ENCODE peak calls at places on chromosomes 7 and 10, in nine cellular contexts. I is choroid plexus epithelial cell, V is SK-N-SH, Q is keratinocyte, O is HFF-Myc, D is neural crest cell, H is colonic mucosa, F is sigmoid colon, E is GM12878. J is an unnamed sample.

GRCh38 chr10:19416164-19416563 is 367.6 kb downstream of the MALRD1 start:
- DNase-seq in D (no peak), E (no peak), Q (no peak), F (no peak), O (no peak), I (no peak), H (no peak), V (no peak), J (no peak)

GRCh38 chr7:152987673-152988072 is 228.1 kb downstream of the ACTR3B start:
- DNase-seq in E (no peak), Q (no peak), I (no peak), H (no peak), F (no peak), D (no peak), V (no peak), O (no peak), J (peak)

GRCh38 chr7:49822862-49823261 is 49.4 kb downstream of the VWC2 start:
- DNase-seq in O (no peak), I (no peak), D (no peak), V (no peak), H (no peak), Q (no peak), E (no peak), F (no peak), J (no peak)

GRCh38 chr7:35250941-35251340 is 3.0 kb downstream of the TBX20 start:
- DNase-seq in D (no peak), V (no peak), H (no peak), I (no peak), E (no peak), F (no peak), Q (no peak), O (no peak), J (no peak)

GRCh38 chr10:43070121-43071085 is 6.5 kb upstream of the RET start:
- DNase-seq in H (no peak), O (no peak), F (no peak), V (no peak), I (no peak), D (no peak), E (no peak), Q (no peak), J (no peak)

GRCh38 chr10:89281606-89282395 is 20.0 kb upstream of the IFIT2 start:
- DNase-seq in D (no peak), H (no peak), O (no peak), E (no peak), Q (no peak), F (no peak), I (peak), V (no peak), J (no peak)

GRCh38 chr7:138097064-138097741 is 20.9 kb downstream of the AKR1D1 start:
- DNase-seq in I (peak), F (no peak), O (no peak), D (peak), H (peak), V (peak), Q (no peak), E (no peak), J (no peak)

GRCh38 chr7:539731-540411 is 20.2 kb upstream of the PDGFA start:
- DNase-seq in E (no peak), D (no peak), F (no peak), V (no peak), H (peak), I (no peak), O (peak), Q (peak), J (peak)

GRCh38 chr10:103884681-103885139 is 29.3 kb upstream of the SH3PXD2A start:
- DNase-seq in V (peak), H (peak), O (peak), I (peak), E (no peak), F (no peak), D (peak), Q (no peak), J (peak)

GRCh38 chr10:63588436-63589180 is 67.4 kb downstream of the REEP3 start:
- DNase-seq in I (no peak), Q (no peak), O (no peak), E (no peak), H (peak), V (no peak), F (no peak), D (no peak), J (no peak)

GRCh38 chr10:115989621-115990020 is 283.4 kb downstream of the GFRA1 start:
- DNase-seq in V (no peak), O (no peak), E (no peak), H (no peak), Q (peak), D (no peak), F (no peak), I (peak), J (peak)

GRCh38 chr10:128063736-128064614 is 62.2 kb downstream of the MKI67 start:
- DNase-seq in E (no peak), I (no peak), O (no peak), V (no peak), D (no peak), H (no peak), F (peak), Q (peak), J (no peak)

GRCh38 chr10:86688398-86688921 is 20.1 kb downstream of the LDB3 start:
- DNase-seq in D (peak), E (no peak), F (peak), I (peak), H (peak), O (no peak), Q (no peak), V (peak), J (peak)

GRCh38 chr7:103343332-103343731 is 1.2 kb downstream of the DNAJC2 start:
- DNase-seq in H (no peak), O (no peak), E (no peak), Q (no peak), F (no peak), I (no peak), D (no peak), V (no peak), J (no peak)

GRCh38 chr7:103347507-103348267 is at the start of gene PSMC2:
- DNase-seq in F (peak), E (peak), O (peak), I (peak), H (peak), Q (peak), V (peak), D (peak), J (peak)

GRCh38 chr7:103341466-103341865 is 3.1 kb downstream of the DNAJC2 start:
- DNase-seq in F (no peak), O (no peak), Q (no peak), E (no peak), D (no peak), H (no peak), I (no peak), V (no peak), J (no peak)

GRCh38 chr7:103343758-103344452 is 662 bp downstream of the DNAJC2 start:
- DNase-seq in I (peak), E (no peak), F (peak), V (peak), O (no peak), D (no peak), Q (no peak), H (peak), J (peak)

DNA sequence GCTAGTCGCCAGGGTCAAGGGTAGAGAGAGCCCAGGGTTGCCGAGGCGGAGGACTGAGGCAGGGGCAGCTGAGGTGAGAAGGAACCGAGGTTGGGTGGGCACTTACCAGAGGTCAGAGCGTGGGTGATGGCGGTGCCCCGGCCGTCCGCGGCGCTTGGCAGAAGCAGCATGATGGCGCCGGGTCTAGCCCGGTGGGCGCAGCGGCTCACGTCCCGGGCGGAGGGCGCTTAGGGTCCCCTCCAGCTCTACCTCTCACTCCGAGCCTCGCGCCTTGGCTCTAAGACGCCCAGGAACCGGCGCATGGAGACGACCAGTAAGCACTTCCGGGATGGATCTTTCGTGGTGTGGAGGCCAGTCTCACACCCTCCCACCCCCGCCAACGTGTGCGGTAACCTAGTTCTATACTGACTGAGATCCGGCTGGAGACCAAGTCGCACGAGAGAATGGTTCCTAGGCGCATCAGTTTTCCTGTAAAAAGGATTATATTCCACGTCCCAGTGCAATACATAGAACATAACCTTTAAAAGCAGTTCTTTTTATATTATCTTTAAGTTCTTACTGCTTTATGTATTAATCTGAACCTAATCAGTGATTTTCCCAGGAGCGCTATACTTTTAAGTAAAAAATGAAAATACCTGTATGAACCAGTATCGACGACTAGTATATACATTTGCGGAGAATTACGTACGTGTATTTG is at the start of gene DNAJC2:
- DNase-seq in Q (peak), D (peak), V (peak), O (peak), E (peak), I (peak), F (peak), H (peak), J (peak)
- TF ChIP-seq CTCF in Q (no peak), D (no peak), V (no peak), O (no peak), E (no peak), I (no peak), F (no peak), H (no peak), J (no peak)

GRCh38 chr7:122528879-122529481 is 169.9 kb downstream of the RNF133 start:
- DNase-seq in D (no peak), O (peak), I (peak), V (peak), E (no peak), H (no peak), F (no peak), Q (no peak), J (peak)

GRCh38 chr7:122535086-122535485 is 163.8 kb downstream of the RNF133 start:
- DNase-seq in O (no peak), E (no peak), Q (no peak), F (no peak), H (no peak), I (no peak), D (no peak), V (no peak), J (no peak)

DNA sequence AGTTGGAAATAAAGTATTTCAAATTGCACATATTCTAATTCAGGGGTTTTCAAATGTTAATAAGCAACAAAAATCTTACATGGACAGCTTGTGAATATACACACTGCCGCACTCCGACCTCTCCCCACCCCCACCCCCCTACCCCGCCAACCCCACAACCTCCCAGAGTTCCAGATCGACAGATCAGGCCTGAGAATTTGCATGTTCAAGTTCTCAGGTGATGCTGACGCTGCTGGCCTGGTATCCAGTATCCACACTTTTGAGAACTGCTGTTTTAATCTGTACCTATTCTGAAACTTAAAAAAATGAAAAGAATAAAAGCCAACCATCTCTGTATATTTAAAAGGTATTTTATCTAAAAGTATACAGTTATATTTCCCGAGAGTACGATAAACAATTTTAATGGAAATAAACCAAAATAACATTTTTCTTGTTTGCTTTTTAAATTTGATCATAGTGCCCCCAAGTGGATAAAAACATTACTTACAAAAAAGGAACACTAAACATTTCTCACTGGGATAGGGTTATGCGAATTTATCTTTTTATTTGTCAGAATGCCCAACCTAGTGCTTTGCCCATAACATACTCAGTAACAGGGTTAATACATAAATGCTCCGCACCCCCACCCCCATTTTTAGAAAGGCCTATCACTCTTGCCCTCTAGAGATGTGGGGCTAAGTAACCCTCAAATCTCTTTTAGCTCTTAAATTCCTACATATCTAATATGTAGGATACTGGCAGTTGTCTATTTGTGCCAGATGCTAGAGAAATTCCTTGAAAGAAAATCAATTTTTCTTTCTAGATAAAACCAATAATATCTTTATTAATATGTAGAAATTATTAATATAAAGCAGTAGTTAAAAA is 166.3 kb downstream of the RNF133 start:
- DNase-seq in I (peak), F (no peak), D (no peak), V (peak), E (no peak), O (no peak), H (no peak), Q (no peak), J (peak)
- TF ChIP-seq CTCF in I (peak), F (no peak), D (peak), V (peak), E (no peak), O (no peak), H (peak), Q (no peak), J (peak)

DNA sequence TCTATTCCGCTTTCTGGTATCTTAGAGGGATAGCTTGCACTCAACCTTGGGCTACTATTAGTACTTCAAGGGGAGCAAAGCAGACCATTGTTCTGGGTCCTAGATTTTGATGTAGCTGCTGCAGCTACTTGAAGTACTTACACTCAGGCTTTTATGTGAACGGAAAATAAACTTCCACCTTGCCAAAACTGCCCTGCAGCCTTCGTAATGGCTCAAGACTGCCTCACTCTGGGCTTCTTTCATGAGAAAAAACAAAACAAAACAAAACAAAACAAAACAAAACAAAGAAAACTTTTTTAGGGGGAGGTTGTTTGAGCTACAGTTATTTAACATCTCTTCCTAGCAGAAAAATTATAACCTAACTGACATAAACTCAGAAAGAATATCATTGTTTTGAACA is 19.4 kb upstream of the EPHB6 start:
- DNase-seq in V (no peak), Q (no peak), O (no peak), H (no peak), I (no peak), F (no peak), E (no peak), D (no peak), J (no peak)
- TF ChIP-seq CTCF in V (no peak), Q (no peak), O (no peak), H (no peak), I (no peak), F (no peak), E (no peak), D (no peak), J (no peak)

DNA sequence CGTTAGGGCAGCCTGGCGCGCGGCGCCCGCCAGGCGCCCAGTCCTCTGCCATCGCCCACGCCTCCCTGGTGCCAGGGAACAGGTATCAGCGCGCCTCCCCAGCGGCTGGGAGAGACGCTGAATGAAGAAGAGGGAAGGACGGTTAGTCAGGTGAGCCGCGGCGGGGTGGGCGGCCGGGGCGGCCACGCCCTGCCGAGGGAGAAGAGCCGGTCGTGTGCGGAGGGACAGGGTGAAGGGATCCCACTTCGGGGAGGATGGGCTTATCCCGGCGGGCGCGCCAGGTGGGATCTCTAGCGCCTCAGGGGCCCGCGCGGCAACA is 580 bp upstream of the ARL4A start:
- DNase-seq in O (no peak), D (no peak), F (no peak), I (no peak), V (no peak), H (no peak), E (no peak), Q (no peak), J (no peak)
- TF ChIP-seq CTCF in O (no peak), D (peak), F (no peak), I (no peak), V (peak), H (no peak), E (no peak), Q (no peak), J (peak)

DNA sequence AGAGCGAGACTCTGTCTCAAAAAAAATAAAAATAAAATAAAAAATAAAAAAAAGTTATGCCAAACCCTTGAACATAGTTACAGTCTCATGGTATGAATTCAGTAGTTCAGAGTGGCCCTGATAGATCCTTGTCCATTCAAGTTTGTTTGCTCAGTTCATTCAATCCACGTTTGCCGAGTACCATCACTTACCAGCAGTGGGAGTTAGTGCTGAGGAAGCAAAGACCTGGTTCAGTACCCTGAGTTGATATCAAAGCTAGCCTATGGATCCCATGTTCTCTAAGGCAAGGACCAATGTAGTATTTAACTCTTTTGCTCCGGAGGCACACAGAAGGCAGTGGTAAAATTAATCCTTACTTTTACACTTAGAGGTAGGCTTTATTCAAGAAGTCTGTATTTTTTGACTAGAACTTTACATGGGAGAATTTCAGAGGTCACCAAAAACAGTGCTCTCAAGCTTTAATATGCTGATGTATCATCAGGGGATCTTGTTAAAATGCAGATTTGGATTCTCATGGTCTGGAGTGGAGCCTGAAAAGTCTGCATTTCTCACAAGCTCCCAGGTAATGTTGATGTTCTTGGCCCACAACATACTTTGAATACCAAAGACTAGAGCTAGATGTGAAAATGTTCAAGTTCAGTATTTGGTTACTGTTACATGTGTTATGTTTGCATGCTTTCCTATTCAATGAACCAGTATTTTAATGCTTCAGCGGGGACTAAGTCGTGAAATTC is 38.1 kb upstream of the HBP1 start:
- DNase-seq in E (no peak), I (peak), D (no peak), H (no peak), Q (no peak), V (no peak), F (no peak), O (no peak), J (no peak)
- TF ChIP-seq CTCF in E (no peak), I (peak), D (no peak), H (no peak), Q (peak), V (peak), F (no peak), O (peak), J (peak)

GRCh38 chr7:154503962-154504550 is 451.9 kb downstream of the DPP6 start:
- DNase-seq in O (peak), V (peak), E (no peak), F (no peak), D (no peak), I (peak), Q (no peak), H (no peak), J (peak)
- TF ChIP-seq CTCF in O (peak), V (peak), E (no peak), F (peak), D (peak), I (peak), Q (no peak), H (peak), J (peak)

DNA sequence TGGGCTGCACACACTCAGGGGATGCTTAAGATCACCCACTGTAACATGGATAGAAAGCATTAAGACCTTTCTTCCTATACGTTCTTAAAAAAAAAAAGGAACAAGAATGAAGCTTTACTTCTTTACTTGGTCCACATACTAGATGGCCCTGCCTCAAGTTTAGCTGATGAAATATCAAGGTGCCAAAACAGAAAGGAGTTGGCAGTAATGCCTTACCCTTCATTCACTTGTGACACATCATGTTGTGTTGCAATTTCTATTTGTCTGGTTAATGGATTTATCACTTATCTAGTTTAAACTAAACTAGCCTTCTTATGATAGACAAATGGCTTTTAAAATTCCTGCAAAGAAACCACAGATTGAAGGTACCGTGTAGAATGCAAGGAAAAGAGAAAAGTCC is 720.3 kb downstream of the CCSER2 start:
- DNase-seq in O (no peak), V (no peak), F (no peak), Q (no peak), D (no peak), H (no peak), I (no peak), E (no peak), J (no peak)
- TF ChIP-seq CTCF in O (no peak), V (no peak), F (no peak), Q (no peak), D (no peak), H (no peak), I (no peak), E (no peak), J (no peak)

GRCh38 chr7:23299770-23300300 is 696 bp downstream of the MALSU1 start:
- DNase-seq in Q (no peak), E (no peak), F (no peak), I (peak), O (no peak), V (peak), D (no peak), H (no peak), J (no peak)

GRCh38 chr7:23294549-23295400 is 4.4 kb upstream of the MALSU1 start:
- DNase-seq in H (no peak), D (no peak), Q (no peak), O (no peak), F (no peak), V (no peak), E (no peak), I (no peak), J (no peak)

GRCh38 chr7:23298141-23298851 is 843 bp upstream of the MALSU1 start:
- DNase-seq in D (no peak), V (peak), Q (no peak), I (peak), E (no peak), F (no peak), H (no peak), O (no peak), J (peak)

GRCh38 chr7:23295401-23295697 is 3.8 kb upstream of the MALSU1 start:
- DNase-seq in H (no peak), I (no peak), D (no peak), Q (no peak), O (no peak), F (no peak), V (no peak), E (no peak), J (no peak)

GRCh38 chr7:23298885-23299769 is at the start of gene MALSU1:
- DNase-seq in I (peak), F (peak), Q (peak), V (peak), E (peak), H (peak), D (peak), O (peak), J (peak)
- TF ChIP-seq CTCF in I (no peak), F (no peak), Q (no peak), V (peak), E (no peak), H (no peak), D (no peak), O (no peak), J (no peak)